ENCODE peak calls at places on chromosomes 11 and 22, in nine cellular contexts. S, G, N, M, Z, E, D, J and F are unnamed samples.

GRCh38 chr11:90256404-90257157 is 33.7 kb upstream of the CHORDC1 start:
- DNase-seq in N (no peak), J (no peak), Z (no peak), S (no peak), D (no peak), M (no peak), G (no peak), E (no peak), F (no peak)

GRCh38 chr11:44475114-44475686 is 90.3 kb upstream of the CD82 start:
- DNase-seq in Z (no peak), D (no peak), J (no peak), G (no peak), N (no peak), E (no peak), S (no peak), M (no peak), F (peak; percentile 93)

GRCh38 chr22:20964799-20965103 is 2.3 kb upstream of the AIFM3 start:
- DNase-seq in E (no peak), D (no peak), N (no peak), J (no peak), Z (no peak), G (no peak), M (no peak), S (no peak), F (no peak)

GRCh38 chr22:47129902-47130301 is 367.5 kb downstream of the TBC1D22A start:
- DNase-seq in E (peak; percentile 50), N (peak; percentile 34), Z (no peak), M (no peak), J (peak; percentile 7), D (peak; percentile 75), S (peak; percentile 87), G (no peak), F (no peak)

GRCh38 chr22:17627961-17628303 is 617 bp downstream of the ATP6V1E1 start:
- DNase-seq in M (no peak), N (no peak), S (peak; percentile 25), Z (peak; percentile 10), J (no peak), D (no peak), G (no peak), E (no peak), F (no peak)

GRCh38 chr11:63945482-63946163 is 6.8 kb downstream of the NAA40 start:
- DNase-seq in D (peak; percentile 85), N (peak; percentile 73), Z (peak; percentile 83), M (peak; percentile 28), G (no peak), E (peak; percentile 61), S (peak; percentile 77), J (peak; percentile 55), F (peak; percentile 89)

GRCh38 chr11:68037481-68038225 is 1.2 kb upstream of the TCIRG1 start:
- DNase-seq in D (no peak), N (peak; percentile 54), G (no peak), E (peak; percentile 25), S (no peak), M (no peak), Z (no peak), J (no peak), F (peak; percentile 73)

GRCh38 chr11:125257751-125258150 is 93.2 kb downstream of the PKNOX2 start:
- DNase-seq in N (no peak), S (no peak), Z (no peak), D (no peak), G (no peak), J (no peak), M (no peak), E (no peak), F (no peak)

GRCh38 chr11:62830904-62831519 is 839 bp downstream of the STX5 start:
- DNase-seq in D (no peak), J (no peak), E (no peak), M (no peak), G (no peak), Z (no peak), N (no peak), S (no peak), F (no peak)

GRCh38 chr11:47376543-47377371 is 1.6 kb downstream of the SPI1 start:
- DNase-seq in Z (peak; percentile 21), E (no peak), S (no peak), M (no peak), G (no peak), D (no peak), J (peak; percentile 53), N (peak; percentile 84), F (peak; percentile 75)
- H3K27ac ChIP-seq in Z (no peak overlapping the region), E (no peak overlapping the region), S (peak overlapping the region; percentile 55), M (no peak overlapping the region), G (no peak overlapping the region), D (no peak overlapping the region), J (peak overlapping the region; percentile 54), N (peak overlapping the region; percentile 46), F (peak overlapping the region; percentile 81)

DNA sequence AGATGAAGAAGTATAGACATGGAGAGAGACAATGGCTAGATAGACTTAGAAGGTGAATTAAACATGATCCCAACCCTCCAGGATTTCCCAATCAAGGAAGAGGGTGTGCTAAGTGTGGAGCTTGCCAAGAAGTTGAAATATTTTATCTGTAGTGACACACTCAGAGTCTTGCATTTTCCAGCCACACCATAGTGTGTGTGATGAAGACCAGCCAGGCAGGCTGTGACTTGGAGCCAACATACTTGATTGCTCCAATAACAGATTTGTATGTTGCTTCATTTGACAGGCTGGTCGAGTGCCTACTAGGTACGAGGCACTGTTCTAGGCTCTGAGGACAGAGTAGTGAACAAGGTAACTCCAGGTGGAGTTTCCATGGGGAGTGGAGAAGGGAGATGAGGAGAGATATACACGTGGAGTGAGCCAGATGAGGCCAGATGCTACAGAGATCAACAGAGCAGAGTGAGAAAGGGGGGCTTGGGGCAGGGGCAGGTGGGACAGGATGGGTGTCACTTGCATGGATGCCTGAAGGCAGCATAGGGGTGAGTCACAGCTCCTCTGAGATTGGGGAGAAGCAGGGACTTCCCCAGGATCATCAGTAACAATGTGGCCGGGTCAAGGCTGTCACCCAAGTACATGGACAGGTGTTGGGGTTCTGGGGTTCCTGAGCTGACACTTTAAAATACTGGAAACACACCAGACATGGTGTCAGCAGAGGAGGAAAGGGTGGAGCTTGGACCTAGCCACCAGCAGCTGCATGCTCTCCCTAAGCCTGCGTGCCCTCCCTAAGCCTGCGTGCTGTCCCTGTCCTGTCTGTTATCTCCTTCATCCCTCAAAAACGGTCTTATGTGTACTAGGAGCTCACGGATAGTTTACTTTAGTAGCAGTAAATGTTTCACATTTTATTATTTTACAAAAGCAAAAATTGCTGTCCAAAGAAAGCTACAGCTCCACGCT is 23.6 kb downstream of the PDGFB start:
- DNase-seq in D (no peak), Z (peak; percentile 90), G (no peak), N (no peak), M (no peak), E (no peak), J (no peak), S (no peak), F (no peak)
- H3K27ac ChIP-seq in D (no peak overlapping the region), Z (no peak overlapping the region), G (no peak overlapping the region), N (no peak overlapping the region), M (no peak overlapping the region), E (no peak overlapping the region), J (peak overlapping the region; percentile 63), S (no peak overlapping the region), F (no peak overlapping the region)

GRCh38 chr22:41801886-41802285 is 1.4 kb downstream of the CCDC134 start:
- DNase-seq in S (no peak), D (no peak), J (no peak), M (no peak), G (no peak), E (peak; percentile 8), N (no peak), Z (no peak), F (no peak)

GRCh38 chr22:41801147-41801819 is 804 bp downstream of the CCDC134 start:
- DNase-seq in G (no peak), M (no peak), D (no peak), E (peak; percentile 22), N (no peak), Z (no peak), J (no peak), S (no peak), F (no peak)

GRCh38 chr22:41808400-41808799 is 7.9 kb downstream of the CCDC134 start:
- DNase-seq in E (no peak), G (no peak), S (no peak), D (no peak), Z (no peak), J (no peak), M (no peak), N (no peak), F (no peak)

GRCh38 chr22:41810022-41810421 is 9.5 kb downstream of the CCDC134 start:
- DNase-seq in D (no peak), Z (no peak), J (no peak), E (no peak), M (no peak), N (no peak), S (no peak), G (no peak), F (no peak)

DNA sequence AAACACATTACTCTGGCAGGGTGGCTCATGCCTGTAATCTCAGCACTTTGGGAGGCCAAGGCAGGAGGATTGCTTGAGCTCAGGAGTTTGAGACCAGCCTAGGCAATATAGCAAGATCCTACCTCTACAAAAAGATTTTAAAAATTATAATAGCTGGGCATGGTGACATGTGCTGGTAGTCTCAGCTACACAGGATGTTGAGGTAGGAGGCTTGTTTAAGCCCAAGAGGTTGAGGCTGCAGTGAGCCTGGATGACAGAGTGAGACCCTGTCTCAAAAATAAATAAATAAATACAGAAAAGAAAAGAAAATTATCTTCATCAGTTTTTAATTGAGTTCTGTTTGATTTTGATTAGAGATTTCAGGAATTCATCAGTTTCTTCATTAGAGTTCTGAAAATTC is 5.2 kb downstream of the CCDC134 start:
- DNase-seq in M (no peak), S (no peak), D (no peak), N (no peak), E (peak; percentile 28), G (no peak), J (no peak), Z (no peak), F (no peak)
- H3K27ac ChIP-seq in M (no peak overlapping the region), S (no peak overlapping the region), D (no peak overlapping the region), N (no peak overlapping the region), E (no peak overlapping the region), G (no peak overlapping the region), J (no peak overlapping the region), Z (no peak overlapping the region), F (no peak overlapping the region)

DNA sequence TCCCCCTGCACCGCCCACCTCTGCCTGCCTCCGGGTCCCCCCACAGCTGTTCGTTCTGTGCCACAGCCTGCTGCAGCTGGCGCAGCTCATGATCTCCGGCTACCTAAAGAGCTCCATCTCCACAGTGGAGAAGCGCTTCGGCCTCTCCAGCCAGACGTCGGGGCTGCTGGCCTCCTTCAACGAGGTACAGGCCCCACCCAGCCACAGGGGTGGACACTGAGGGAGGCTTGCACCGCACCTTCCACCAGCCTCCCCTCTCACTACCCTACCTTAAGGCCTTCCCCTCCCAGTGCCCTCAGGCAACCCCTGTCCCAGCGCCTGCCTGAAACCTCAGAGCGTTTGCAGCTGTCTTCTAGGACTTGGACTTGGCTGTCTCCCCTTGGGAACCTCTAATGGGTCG is 13.0 kb downstream of the SLCO2B1 start:
- DNase-seq in S (no peak), G (no peak), N (peak; percentile 58), D (no peak), J (no peak), Z (no peak), M (no peak), E (no peak), F (no peak)
- H3K27ac ChIP-seq in S (no peak overlapping the region), G (no peak overlapping the region), N (no peak overlapping the region), D (no peak overlapping the region), J (peak overlapping the region; percentile 64), Z (no peak overlapping the region), M (no peak overlapping the region), E (no peak overlapping the region), F (no peak overlapping the region)